ENCODE peak calls at places on chromosomes 13 and 19, in nine cellular contexts. G, U, Z, F, H, Q, T, J and S are unnamed samples.

GRCh38 chr19:46441775-46442332 is 13.1 kb upstream of the PNMA8C start:
- DNase-seq in F (no peak), J (no peak), Q (no peak), Z (no peak), U (no peak), H (no peak), T (no peak), G (no peak), S (no peak)

GRCh38 chr19:38924383-38924782 is 6.2 kb downstream of the SARS2 start:
- DNase-seq in J (no peak), H (no peak), Z (no peak), T (no peak), G (no peak), U (no peak), Q (no peak), F (no peak), S (no peak)

GRCh38 chr13:67630640-67631039 is 400.5 kb upstream of the PCDH9 start:
- DNase-seq in T (no peak), U (no peak), Q (no peak), J (no peak), G (no peak), F (no peak), Z (no peak), H (no peak), S (no peak)

GRCh38 chr13:87344176-87344575 is 327.0 kb upstream of the SLITRK5 start:
- DNase-seq in U (no peak), J (no peak), F (no peak), Q (no peak), Z (no peak), H (no peak), G (no peak), T (no peak), S (no peak)

GRCh38 chr19:54316746-54317107 is 3.8 kb upstream of the LILRA5 start:
- DNase-seq in U (no peak), Q (no peak), T (no peak), Z (no peak), H (peak), F (no peak), J (no peak), G (peak), S (no peak)

GRCh38 chr19:4972509-4973230 is 3.8 kb downstream of the KDM4B start:
- DNase-seq in H (no peak), J (no peak), T (peak), U (no peak), Q (no peak), G (no peak), F (no peak), Z (no peak), S (no peak)

GRCh38 chr19:44848036-44848804 is 2.1 kb downstream of the NECTIN2 start:
- DNase-seq in H (no peak), J (peak), G (peak), F (no peak), Z (no peak), U (peak), Q (no peak), T (no peak), S (peak)

GRCh38 chr13:95604534-95604915 is 40.0 kb downstream of the DZIP1 start:
- DNase-seq in G (no peak), J (no peak), U (no peak), T (no peak), H (no peak), Z (no peak), Q (no peak), F (no peak), S (no peak)

GRCh38 chr19:12772323-12772722 is 3.0 kb downstream of the HOOK2 start:
- DNase-seq in Q (no peak), J (no peak), G (no peak), Z (no peak), U (no peak), H (no peak), F (no peak), T (no peak), S (no peak)

GRCh38 chr19:49506575-49507105 is 5.8 kb upstream of the FCGRT start:
- DNase-seq in U (peak), G (peak), F (no peak), H (peak), J (peak), Z (no peak), T (no peak), Q (no peak), S (no peak)

GRCh38 chr13:49587311-49587847 is 2.0 kb upstream of the RCBTB1 start:
- DNase-seq in J (no peak), T (no peak), Z (no peak), Q (no peak), F (no peak), G (no peak), U (no peak), H (no peak), S (no peak)

GRCh38 chr13:30569901-30570576 is 47.7 kb upstream of the USPL1 start:
- DNase-seq in J (peak), T (peak), Q (peak), F (peak), H (no peak), Z (no peak), U (no peak), G (peak), S (no peak)

GRCh38 chr19:55340784-55341147 is 1.1 kb downstream of the KMT5C start:
- DNase-seq in J (peak), T (no peak), F (no peak), G (no peak), Q (no peak), U (peak), Z (no peak), H (no peak), S (peak)

GRCh38 chr13:50594276-50594970 is 249.1 kb downstream of the DLEU7 start:
- DNase-seq in U (no peak), T (no peak), H (no peak), G (no peak), Q (no peak), Z (no peak), J (no peak), F (no peak), S (no peak)

GRCh38 chr19:39053276-39054090 is 21.1 kb upstream of the FBXO27 start:
- DNase-seq in F (no peak), U (no peak), J (peak), Q (no peak), Z (no peak), T (no peak), G (no peak), H (no peak), S (no peak)

GRCh38 chr13:93388701-93389100 is 162.1 kb downstream of the GPC6 start:
- DNase-seq in J (no peak), Z (no peak), T (no peak), F (peak), U (no peak), Q (peak), G (no peak), H (no peak), S (no peak)

GRCh38 chr13:110340812-110341444 is 33.8 kb downstream of the COL4A2 start:
- DNase-seq in G (peak), T (no peak), F (no peak), Q (no peak), Z (peak), H (peak), U (peak), J (peak), S (no peak)

GRCh38 chr13:49329831-49330545 is 82.3 kb downstream of the CDADC1 start:
- DNase-seq in Q (no peak), H (no peak), U (peak), Z (no peak), G (no peak), F (no peak), J (no peak), T (no peak), S (no peak)

GRCh38 chr19:10115392-10116084 is 4.0 kb downstream of the P2RY11 start:
- DNase-seq in Q (no peak), T (no peak), U (no peak), H (no peak), J (no peak), Z (no peak), F (no peak), G (no peak), S (no peak)

GRCh38 chr19:677201-677600 is 1.0 kb downstream of the FSTL3 start:
- DNase-seq in G (peak), J (peak), H (peak), Q (peak), F (peak), Z (peak), T (no peak), U (no peak), S (peak)

GRCh38 chr19:4447327-4448146 is 10.1 kb downstream of the UBXN6 start:
- DNase-seq in U (no peak), F (no peak), Q (no peak), J (no peak), Z (no peak), G (no peak), T (no peak), H (no peak), S (no peak)

GRCh38 chr13:47499358-47500150 is 501.5 kb downstream of the SUCLA2 start:
- DNase-seq in H (no peak), U (no peak), J (peak), Z (no peak), F (peak), Q (peak), G (no peak), T (no peak), S (no peak)

GRCh38 chr13:98285317-98285716 is 108.2 kb upstream of the RNF113B start:
- DNase-seq in H (no peak), T (no peak), Z (no peak), F (no peak), Q (no peak), J (no peak), U (no peak), G (no peak), S (no peak)

GRCh38 chr19:32675720-32676185 is at the start of gene RGS9BP:
- DNase-seq in J (peak), U (peak), G (peak), T (no peak), F (peak), H (peak), Z (peak), Q (no peak), S (no peak)

GRCh38 chr13:97133955-97134354 is 88.2 kb upstream of the MBNL2 start:
- DNase-seq in F (no peak), J (no peak), Z (no peak), T (no peak), G (no peak), Q (no peak), U (no peak), H (no peak), S (no peak)

GRCh38 chr19:40621966-40622772 is 21.0 kb downstream of the LTBP4 start:
- DNase-seq in F (no peak), U (no peak), T (no peak), Q (no peak), H (no peak), G (no peak), Z (no peak), J (no peak), S (no peak)

GRCh38 chr19:48928164-48929005 is 5.1 kb upstream of the DHDH start:
- DNase-seq in T (no peak), U (no peak), Z (no peak), G (no peak), H (peak), Q (no peak), J (no peak), F (no peak), S (no peak)

GRCh38 chr13:105278797-105279425 is 1256.6 kb downstream of the EFNB2 start:
- DNase-seq in T (no peak), G (no peak), H (no peak), J (peak), Q (no peak), Z (no peak), F (no peak), U (peak), S (no peak)

GRCh38 chr19:45138303-45138751 is 22.5 kb downstream of the NKPD1 start:
- DNase-seq in F (no peak), T (no peak), J (no peak), U (no peak), Z (no peak), Q (no peak), H (no peak), G (no peak), S (no peak)

GRCh38 chr19:40461669-40462221 is 3.8 kb downstream of the BLVRB start:
- DNase-seq in T (no peak), J (no peak), F (no peak), U (no peak), G (peak), Q (no peak), Z (no peak), H (peak), S (no peak)

GRCh38 chr13:28273919-28274318 is 135.6 kb downstream of the PAN3 start:
- DNase-seq in H (no peak), F (no peak), J (no peak), T (no peak), Q (no peak), U (no peak), G (no peak), Z (no peak), S (no peak)

GRCh38 chr13:53089951-53090350 is 61.3 kb downstream of the OLFM4 start:
- DNase-seq in T (no peak), F (no peak), H (no peak), G (no peak), J (no peak), Z (no peak), Q (no peak), U (no peak), S (no peak)

GRCh38 chr13:63414247-63414646 is 1998.6 kb upstream of the PCDH20 start:
- DNase-seq in J (no peak), F (no peak), Z (no peak), H (no peak), U (no peak), Q (no peak), G (no peak), T (no peak), S (no peak)

GRCh38 chr13:84896128-84896527 is 903.1 kb downstream of the SLITRK6 start:
- DNase-seq in H (no peak), Z (no peak), F (peak), Q (peak), T (peak), G (peak), U (peak), J (peak), S (no peak)

GRCh38 chr13:64154514-64154913 is 2738.9 kb upstream of the PCDH20 start:
- DNase-seq in G (no peak), Z (no peak), U (no peak), J (no peak), H (no peak), Q (peak), T (peak), F (no peak), S (no peak)

GRCh38 chr13:65597839-65598818 is 1632.0 kb downstream of the PCDH9 start:
- DNase-seq in Z (no peak), Q (peak), J (no peak), G (no peak), H (no peak), F (peak), U (no peak), T (no peak), S (no peak)

GRCh38 chr13:73625562-73626339 is 508.5 kb downstream of the KLF12 start:
- DNase-seq in U (no peak), G (no peak), H (no peak), F (no peak), J (no peak), Z (no peak), Q (no peak), T (no peak), S (no peak)

GRCh38 chr13:110450941-110451340 is 110.6 kb downstream of the RAB20 start:
- DNase-seq in T (no peak), Q (no peak), U (no peak), G (no peak), J (no peak), Z (no peak), F (no peak), H (no peak), S (no peak)

GRCh38 chr19:8986296-8986695 is 23.9 kb downstream of the MUC16 start:
- DNase-seq in G (no peak), H (no peak), U (no peak), T (no peak), F (no peak), Z (no peak), Q (no peak), J (no peak), S (no peak)

DNA sequence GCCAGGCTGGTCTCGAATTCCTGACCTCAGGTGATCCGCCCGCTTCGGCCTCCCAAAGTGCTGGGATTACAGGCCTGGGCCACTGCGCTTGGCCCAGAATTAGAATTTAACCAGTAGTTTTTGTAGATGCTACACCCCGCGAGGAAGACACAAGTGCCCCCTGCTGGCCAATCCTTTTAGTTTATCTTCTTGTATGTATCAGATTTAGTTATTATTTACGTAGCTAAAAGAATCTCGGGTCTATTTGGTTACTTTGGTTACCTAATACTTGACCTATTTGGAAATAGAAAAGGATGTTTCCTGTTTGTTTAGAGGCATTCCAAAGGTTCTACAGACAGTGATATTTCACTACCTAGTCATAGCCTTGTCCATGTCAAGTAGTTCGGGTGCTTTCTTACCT is 22.0 kb downstream of the MUC16 start:
- DNase-seq in U (no peak), Q (no peak), Z (no peak), J (no peak), T (peak), G (peak), H (no peak), F (no peak), S (no peak)
- TF ChIP-seq CTCF in U (no peak), Q (no peak), Z (no peak), J (no peak), T (peak), G (peak), H (no peak), F (no peak), S (peak)

GRCh38 chr19:58406818-58407657 is 1.4 kb upstream of the ZNF584 start:
- DNase-seq in F (no peak), G (no peak), J (peak), U (no peak), T (no peak), H (no peak), Z (no peak), Q (no peak), S (no peak)
- TF ChIP-seq CTCF in F (peak), G (peak), J (peak), U (peak), T (no peak), H (peak), Z (no peak), Q (peak), S (peak)

GRCh38 chr13:112737329-112737728 is 47.5 kb downstream of the ATP11A start:
- DNase-seq in F (no peak), H (peak), J (no peak), T (no peak), U (no peak), Z (no peak), Q (no peak), G (no peak), S (no peak)
- TF ChIP-seq CTCF in F (no peak), H (no peak), J (no peak), T (no peak), U (no peak), Z (no peak), Q (no peak), G (no peak), S (no peak)

DNA sequence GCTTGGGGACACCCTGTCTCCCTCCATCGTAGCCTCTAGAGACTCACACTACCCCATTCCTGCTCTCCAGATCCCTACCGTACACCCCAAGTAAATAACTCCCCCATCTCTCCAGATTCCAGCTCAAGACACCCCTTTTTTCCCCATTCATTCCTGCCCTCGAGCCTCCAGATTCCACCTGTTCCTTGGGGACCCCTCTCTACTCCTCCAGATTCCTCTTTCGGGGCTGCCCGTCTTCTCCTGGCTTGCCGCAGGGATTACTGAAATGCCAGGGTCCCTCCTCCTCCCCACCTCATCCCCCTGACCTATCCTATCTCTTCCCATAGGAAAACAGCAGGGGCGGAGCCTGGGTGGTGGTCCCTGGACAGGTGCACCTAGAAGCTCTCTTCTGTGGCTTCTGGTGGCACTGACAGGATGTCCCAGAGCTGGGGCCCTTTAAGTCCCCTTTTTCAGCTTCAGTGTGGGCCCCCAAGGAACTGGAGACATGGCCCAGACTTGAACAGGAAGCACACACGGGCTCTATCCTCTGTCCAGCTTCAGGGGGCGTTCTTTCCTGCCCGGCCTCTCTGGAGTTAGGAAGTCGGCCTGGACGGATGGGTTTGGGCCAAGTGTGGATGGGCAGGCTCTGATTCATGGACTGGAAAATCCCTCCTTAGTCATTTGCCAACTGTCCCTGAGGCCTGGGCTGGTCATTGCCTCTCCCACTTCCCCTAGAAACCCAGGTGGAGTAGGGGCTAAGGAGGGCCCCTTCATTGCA is 1.2 kb downstream of the ZSWIM4 start:
- DNase-seq in G (peak), J (peak), F (peak), T (peak), Q (peak), U (no peak), H (peak), Z (peak), S (no peak)
- TF ChIP-seq CTCF in G (no peak), J (peak), F (peak), T (no peak), Q (peak), U (peak), H (peak), Z (peak), S (no peak)